ENCODE peak calls at places on chromosomes 12 and 14, in six cellular contexts. K, J, X, Z, G and V are unnamed samples.

GRCh38 chr12:49673446-49674317 is 33.5 kb downstream of the FMNL3 start:
- DNase-seq in K (no peak), J (no peak), X (no peak), Z (peak), G (peak), V (no peak)

GRCh38 chr14:50062438-50063039 is 53.8 kb downstream of the VCPKMT start:
- DNase-seq in K (peak), J (no peak), X (peak), Z (peak), G (peak), V (peak)

GRCh38 chr14:103427485-103428443 is 42.5 kb downstream of the MARK3 start:
- DNase-seq in K (peak), J (no peak), X (peak), Z (peak), G (no peak), V (peak)

GRCh38 chr12:124640096-124640495 is 72.7 kb upstream of the NCOR2 start:
- DNase-seq in K (peak), J (no peak), X (no peak), Z (peak), G (peak), V (peak)

GRCh38 chr12:77133566-77133965 is 68.2 kb upstream of the E2F7 start:
- DNase-seq in K (no peak), J (no peak), X (no peak), Z (peak), G (peak), V (peak)

GRCh38 chr12:6053541-6053940 is 70.9 kb downstream of the VWF start:
- DNase-seq in K (no peak), J (no peak), X (no peak), Z (no peak), G (peak), V (no peak)

GRCh38 chr12:95547522-95548055 is 3.7 kb downstream of the USP44 start:
- DNase-seq in K (no peak), J (no peak), X (no peak), Z (no peak), G (peak), V (no peak)

GRCh38 chr12:53052419-53053222 is 2.8 kb downstream of the TNS2 start:
- DNase-seq in K (no peak), J (no peak), X (no peak), Z (peak), G (peak), V (peak)

GRCh38 chr12:109900752-109901580 is 892 bp downstream of the TCHP start:
- DNase-seq in K (no peak), J (no peak), X (no peak), Z (no peak), G (peak), V (peak)

GRCh38 chr12:119206348-119207075 is 27.8 kb downstream of the HSPB8 start:
- DNase-seq in K (no peak), J (no peak), X (no peak), Z (no peak), G (no peak), V (no peak)

GRCh38 chr14:61532818-61533217 is 162.5 kb upstream of the HIF1A start:
- DNase-seq in K (no peak), J (no peak), X (no peak), Z (no peak), G (no peak), V (no peak)

GRCh38 chr12:51219345-51219744 is 1.5 kb upstream of the POU6F1 start:
- DNase-seq in K (no peak), J (no peak), X (no peak), Z (no peak), G (no peak), V (no peak)

GRCh38 chr12:79360936-79361335 is 329.8 kb downstream of the PAWR start:
- DNase-seq in K (no peak), J (no peak), X (no peak), Z (no peak), G (no peak), V (no peak)

GRCh38 chr14:106286697-106287290 is 760.4 kb downstream of the TMEM121 start:
- DNase-seq in K (no peak), J (no peak), X (peak), Z (peak), G (no peak), V (no peak)

GRCh38 chr12:3320881-3321509 is 170.0 kb upstream of the PRMT8 start:
- DNase-seq in K (no peak), J (no peak), X (no peak), Z (no peak), G (no peak), V (no peak)

GRCh38 chr14:59131926-59132763 is 56.3 kb upstream of the DAAM1 start:
- DNase-seq in K (no peak), J (no peak), X (no peak), Z (no peak), G (no peak), V (no peak)

GRCh38 chr14:75559451-75560187 is 18.8 kb upstream of the FLVCR2 start:
- DNase-seq in K (no peak), J (no peak), X (peak), Z (peak), G (peak), V (peak)

GRCh38 chr12:105334001-105334400 is 3.5 kb downstream of the C12orf75 start:
- DNase-seq in K (no peak), J (no peak), X (no peak), Z (no peak), G (peak), V (no peak)

GRCh38 chr14:90193925-90194324 is 62.4 kb upstream of the PSMC1 start:
- DNase-seq in K (no peak), J (no peak), X (no peak), Z (no peak), G (no peak), V (no peak)

GRCh38 chr12:49049566-49050224 is 10.9 kb downstream of the KMT2D start:
- DNase-seq in K (no peak), J (no peak), X (no peak), Z (peak), G (peak), V (peak)

GRCh38 chr12:91951571-91951970 is 194.1 kb downstream of the BTG1 start:
- DNase-seq in K (peak), J (no peak), X (no peak), Z (peak), G (peak), V (peak)

GRCh38 chr12:130608132-130608531 is 108.0 kb downstream of the RIMBP2 start:
- DNase-seq in K (no peak), J (no peak), X (no peak), Z (no peak), G (no peak), V (no peak)

GRCh38 chr12:30985814-30986452 is 59.4 kb downstream of the TSPAN11 start:
- DNase-seq in K (peak), J (no peak), X (peak), Z (peak), G (peak), V (peak)

GRCh38 chr12:27142102-27142721 is 59.8 kb upstream of the C12orf71 start:
- DNase-seq in K (peak), J (peak), X (peak), Z (peak), G (peak), V (peak)

GRCh38 chr14:99758121-99758871 is 34.9 kb upstream of the EML1 start:
- DNase-seq in K (peak), J (no peak), X (no peak), Z (peak), G (peak), V (peak)

GRCh38 chr12:66467932-66468331 is 165.6 kb downstream of the HELB start:
- DNase-seq in K (no peak), J (no peak), X (no peak), Z (peak), G (no peak), V (no peak)

GRCh38 chr14:21525995-21526671 is at the start of gene SALL2:
- DNase-seq in K (no peak), J (no peak), X (peak), Z (no peak), G (peak), V (peak)

GRCh38 chr12:115542656-115543055 is 734.8 kb downstream of the MED13L start:
- DNase-seq in K (no peak), J (no peak), X (no peak), Z (no peak), G (no peak), V (peak)

GRCh38 chr12:132723015-132723763 is 12.5 kb downstream of the PGAM5 start:
- DNase-seq in K (no peak), J (no peak), X (no peak), Z (no peak), G (no peak), V (no peak)